ENCODE peak calls at places on chromosomes 16 and 17, in five cellular contexts. K is stimulated activated CD8-positive, alpha-beta memory T cell treated with anti-CD3 and anti-CD28 coated beads, Interleukin-4, amount 100 ng/mL, for 24 hours; T is HFFc6; V is GM19239; G is head of caudate nucleus. X is an unnamed sample.

GRCh38 chr17:11601661-11602060 is 3.4 kb downstream of the DNAH9 start:
- DNase-seq in K (no peak), T (no peak), V (no peak), G (peak), X (no peak)

GRCh38 chr16:17358846-17359245 is 111.9 kb downstream of the XYLT1 start:
- DNase-seq in K (no peak), T (no peak), V (no peak), G (no peak), X (no peak)

GRCh38 chr16:1858189-1858588 is 13.8 kb downstream of the MEIOB start:
- DNase-seq in K (no peak), T (no peak), V (no peak), G (no peak), X (no peak)

GRCh38 chr16:78317871-78318270 is 218.4 kb downstream of the WWOX start:
- DNase-seq in K (no peak), T (no peak), V (no peak), G (no peak), X (no peak)

GRCh38 chr16:58236231-58236690 is 38.4 kb upstream of the CSNK2A2 start:
- DNase-seq in K (peak), T (peak), V (peak), G (peak), X (peak)

GRCh38 chr17:82815790-82816305 is 24.0 kb downstream of the ZNF750 start:
- DNase-seq in K (no peak), T (no peak), V (no peak), G (no peak), X (no peak)

GRCh38 chr17:74126179-74126900 is 77.1 kb upstream of the RPL38 start:
- DNase-seq in K (no peak), T (no peak), V (no peak), G (no peak), X (no peak)

GRCh38 chr17:17774009-17774881 is 62.5 kb downstream of the SREBF1 start:
- DNase-seq in K (no peak), T (peak), V (no peak), G (no peak), X (no peak)

GRCh38 chr16:88552166-88552565 is 18.0 kb upstream of the ZC3H18 start:
- DNase-seq in K (no peak), T (no peak), V (no peak), G (no peak), X (no peak)

GRCh38 chr17:76721463-76721862 is 4.9 kb downstream of the JMJD6 start:
- DNase-seq in K (no peak), T (no peak), V (no peak), G (no peak), X (no peak)

GRCh38 chr16:55120408-55120807 is 189.7 kb downstream of the IRX5 start:
- DNase-seq in K (no peak), T (no peak), V (no peak), G (no peak), X (no peak)